ENCODE peak calls at places on chromosomes 3 and 15, in ten cellular contexts. X is nephron progenitor cell; Z is NCI-H345; B is adipocyte; F is left lung; J is mesothelial cell of epicardium; U is HCT116; H is stimulated activated CD4-positive, alpha-beta T cell treated with anti-CD3 and anti-CD28 coated beads, Interleukin-12 subunit alpha, Interleukin-12 subunit beta, amount 100 ng/mL, for 4 hours; W is amniotic stem cell; N is naive thymus-derived CD8-positive, alpha-beta T cell. D is an unnamed sample.

GRCh38 chr15:69715205-69715604 is 262.6 kb downstream of the RPLP1 start:
- DNase-seq in X (no peak), Z (no peak), B (no peak), F (no peak), J (no peak), U (no peak), H (no peak), W (no peak), N (no peak), D (no peak)

GRCh38 chr15:71657141-71657540 is 153.2 kb upstream of the NR2E3 start:
- DNase-seq in X (no peak), Z (no peak), B (no peak), F (no peak), J (no peak), U (no peak), H (no peak), W (no peak), N (no peak), D (no peak)

GRCh38 chr15:48520376-48521155 is 124.9 kb downstream of the FBN1 start:
- DNase-seq in X (no peak), Z (no peak), B (no peak), F (no peak), J (no peak), U (peak), H (no peak), W (no peak), N (no peak), D (no peak)

GRCh38 chr3:21464745-21465144 is 286.3 kb downstream of the ZNF385D start:
- DNase-seq in X (no peak), Z (no peak), B (no peak), F (no peak), J (no peak), U (no peak), H (no peak), W (no peak), N (no peak), D (no peak)

GRCh38 chr15:92614791-92615785 is 40.5 kb downstream of the FAM174B start:
- DNase-seq in X (no peak), Z (peak), B (no peak), F (no peak), J (no peak), U (no peak), H (no peak), W (no peak), N (no peak), D (no peak)

GRCh38 chr3:182716114-182716688 is 77.1 kb upstream of the ATP11B start:
- DNase-seq in X (no peak), Z (no peak), B (no peak), F (no peak), J (no peak), U (no peak), H (no peak), W (no peak), N (no peak), D (no peak)

GRCh38 chr15:25431821-25432561 is 6.8 kb downstream of the UBE3A start:
- DNase-seq in X (no peak), Z (no peak), B (no peak), F (no peak), J (no peak), U (no peak), H (no peak), W (no peak), N (no peak), D (no peak)

GRCh38 chr15:30985081-30985531 is 6.3 kb downstream of the MTMR10 start:
- DNase-seq in X (peak), Z (no peak), B (peak), F (no peak), J (no peak), U (no peak), H (no peak), W (no peak), N (no peak), D (no peak)

GRCh38 chr3:40617084-40617483 is 92.3 kb downstream of the ZNF621 start:
- DNase-seq in X (no peak), Z (no peak), B (no peak), F (no peak), J (no peak), U (no peak), H (no peak), W (no peak), N (no peak), D (no peak)

GRCh38 chr3:77825045-77825827 is 785.3 kb downstream of the ROBO2 start:
- DNase-seq in X (no peak), Z (no peak), B (peak), F (peak), J (no peak), U (no peak), H (no peak), W (peak), N (no peak), D (no peak)

GRCh38 chr3:10992017-10992945 is at the start of gene SLC6A1:
- DNase-seq in X (peak), Z (peak), B (peak), F (no peak), J (no peak), U (no peak), H (no peak), W (no peak), N (no peak), D (no peak)